ENCODE peak calls at places on chromosomes 4 and X, in four cellular contexts. One of them, this sample, is unnamed.

GRCh38 chrX:52220936-52221335 is 36.2 kb downstream of the MAGED4 start:
- DNase-seq in cardiac muscle cell: no peak
- DNase-seq in left ventricle myocardium inferior: no peak
- DNase-seq in kidney: no peak
- DNase-seq in this sample: no peak

GRCh38 chrX:2135421-2135820 is 365.4 kb downstream of the DHRSX start:
- DNase-seq in cardiac muscle cell: no peak
- DNase-seq in left ventricle myocardium inferior: no peak
- DNase-seq in kidney: no peak
- DNase-seq in this sample: no peak

GRCh38 chr4:129968366-129968765 is 872.4 kb downstream of the C4orf33 start:
- DNase-seq in left ventricle myocardium inferior: no peak
- DNase-seq in kidney: no peak
- DNase-seq in cardiac muscle cell: no peak
- DNase-seq in this sample: no peak

GRCh38 chrX:129115104-129115503 is 408.2 kb downstream of the SMARCA1 start:
- DNase-seq in cardiac muscle cell: peak; percentile 6
- DNase-seq in left ventricle myocardium inferior: no peak
- DNase-seq in kidney: no peak
- DNase-seq in this sample: peak; percentile 56

GRCh38 chr4:108146819-108147218 is 21.9 kb downstream of the LEF1 start:
- DNase-seq in kidney: no peak
- DNase-seq in cardiac muscle cell: no peak
- DNase-seq in left ventricle myocardium inferior: no peak
- DNase-seq in this sample: no peak

GRCh38 chr4:13907255-13907751 is 279.8 kb upstream of the BOD1L1 start:
- DNase-seq in cardiac muscle cell: peak; percentile 91
- DNase-seq in kidney: no peak
- DNase-seq in left ventricle myocardium inferior: no peak
- DNase-seq in this sample: no peak

GRCh38 chr4:5722328-5722727 is 11.3 kb downstream of the EVC start:
- DNase-seq in kidney: no peak
- DNase-seq in left ventricle myocardium inferior: no peak
- DNase-seq in cardiac muscle cell: no peak
- DNase-seq in this sample: no peak

GRCh38 chr4:152363086-152363485 is 172.8 kb downstream of the FBXW7 start:
- DNase-seq in kidney: no peak
- DNase-seq in left ventricle myocardium inferior: no peak
- DNase-seq in cardiac muscle cell: no peak
- DNase-seq in this sample: no peak

GRCh38 chrX:54358424-54359211 is 772 bp upstream of the WNK3 start:
- DNase-seq in left ventricle myocardium inferior: peak; percentile 30
- DNase-seq in kidney: peak; percentile 84
- DNase-seq in cardiac muscle cell: peak; percentile 82
- DNase-seq in this sample: peak; percentile 31

GRCh38 chrX:148265829-148266228 is 234.6 kb upstream of the AFF2 start:
- DNase-seq in cardiac muscle cell: no peak
- DNase-seq in left ventricle myocardium inferior: no peak
- DNase-seq in kidney: no peak
- DNase-seq in this sample: no peak

GRCh38 chrX:148270499-148270898 is 229.9 kb upstream of the AFF2 start:
- DNase-seq in left ventricle myocardium inferior: no peak
- DNase-seq in cardiac muscle cell: no peak
- DNase-seq in kidney: no peak
- DNase-seq in this sample: no peak

GRCh38 chrX:148269513-148269912 is 230.9 kb upstream of the AFF2 start:
- DNase-seq in cardiac muscle cell: no peak
- DNase-seq in left ventricle myocardium inferior: no peak
- DNase-seq in kidney: no peak
- DNase-seq in this sample: no peak

GRCh38 chrX:148271263-148271662 is 229.2 kb upstream of the AFF2 start:
- DNase-seq in kidney: no peak
- DNase-seq in cardiac muscle cell: no peak
- DNase-seq in left ventricle myocardium inferior: no peak
- DNase-seq in this sample: no peak

GRCh38 chrX:148268646-148269045 is 231.8 kb upstream of the AFF2 start:
- DNase-seq in kidney: no peak
- DNase-seq in cardiac muscle cell: no peak
- DNase-seq in left ventricle myocardium inferior: no peak
- DNase-seq in this sample: no peak
- H3K9me3 ChIP-seq in kidney: no peaks in the 10 kb centered on the region
- H3K9me3 ChIP-seq in cardiac muscle cell: no peaks in the 10 kb centered on the region
- H3K9me3 ChIP-seq in left ventricle myocardium inferior: no peaks in the 10 kb centered on the region
- H3K9me3 ChIP-seq in this sample: no peaks in the 10 kb centered on the region

GRCh38 chrX:13152511-13152868 is 108.1 kb upstream of the FAM9C start:
- DNase-seq in left ventricle myocardium inferior: no peak
- DNase-seq in cardiac muscle cell: no peak
- DNase-seq in kidney: no peak
- DNase-seq in this sample: no peak
- H3K9me3 ChIP-seq in left ventricle myocardium inferior: peaks cover 7% of the 10 kb centered on the region
- H3K9me3 ChIP-seq in cardiac muscle cell: no peaks in the 10 kb centered on the region
- H3K9me3 ChIP-seq in kidney: no peaks in the 10 kb centered on the region
- H3K9me3 ChIP-seq in this sample: no peaks in the 10 kb centered on the region

DNA sequence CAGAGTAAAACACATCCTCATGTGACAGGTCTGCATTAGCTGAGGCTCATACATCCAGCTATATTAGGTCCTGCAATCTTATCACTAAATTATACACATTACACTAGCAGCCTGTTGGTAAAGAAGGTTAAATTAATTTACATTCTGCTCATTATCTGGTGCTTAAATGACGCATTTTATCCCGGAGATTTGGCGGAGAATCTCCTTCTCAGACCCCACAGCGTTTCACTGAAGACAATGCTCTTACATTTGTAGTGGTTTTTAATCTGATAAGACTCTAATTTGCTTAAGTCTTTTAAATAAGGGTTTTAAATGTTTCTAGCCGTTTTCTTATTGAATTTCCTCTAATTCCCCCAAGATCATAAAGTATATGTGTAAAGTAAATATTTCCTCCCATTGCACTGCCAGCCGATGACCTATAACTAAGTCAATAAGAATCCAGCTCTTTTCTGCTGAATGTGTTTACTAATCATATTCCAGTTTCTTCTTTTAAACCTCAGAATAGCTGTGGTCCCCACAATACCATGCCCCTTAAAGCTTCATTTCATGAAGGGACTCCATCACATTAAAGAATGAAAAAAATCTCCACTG is 2.1 kb upstream of the PITX2 start:
- DNase-seq in kidney: no peak
- DNase-seq in cardiac muscle cell: no peak
- DNase-seq in left ventricle myocardium inferior: no peak
- DNase-seq in this sample: no peak
- H3K9me3 ChIP-seq in kidney: no peaks in the 10 kb centered on the region
- H3K9me3 ChIP-seq in cardiac muscle cell: no peaks in the 10 kb centered on the region
- H3K9me3 ChIP-seq in left ventricle myocardium inferior: no peaks in the 10 kb centered on the region
- H3K9me3 ChIP-seq in this sample: peaks cover 3% of the 10 kb centered on the region

GRCh38 chr4:167964766-167965373 is 127.5 kb upstream of the ANXA10 start:
- DNase-seq in left ventricle myocardium inferior: no peak
- DNase-seq in kidney: no peak
- DNase-seq in cardiac muscle cell: no peak
- DNase-seq in this sample: no peak
- H3K9me3 ChIP-seq in left ventricle myocardium inferior: peaks cover 29% of the 10 kb centered on the region
- H3K9me3 ChIP-seq in kidney: no peaks in the 10 kb centered on the region
- H3K9me3 ChIP-seq in cardiac muscle cell: peaks cover 4% of the 10 kb centered on the region
- H3K9me3 ChIP-seq in this sample: no peaks in the 10 kb centered on the region

GRCh38 chrX:57519578-57520118 is 72.2 kb upstream of the ZXDB start:
- DNase-seq in kidney: no peak
- DNase-seq in left ventricle myocardium inferior: no peak
- DNase-seq in cardiac muscle cell: no peak
- DNase-seq in this sample: no peak

DNA sequence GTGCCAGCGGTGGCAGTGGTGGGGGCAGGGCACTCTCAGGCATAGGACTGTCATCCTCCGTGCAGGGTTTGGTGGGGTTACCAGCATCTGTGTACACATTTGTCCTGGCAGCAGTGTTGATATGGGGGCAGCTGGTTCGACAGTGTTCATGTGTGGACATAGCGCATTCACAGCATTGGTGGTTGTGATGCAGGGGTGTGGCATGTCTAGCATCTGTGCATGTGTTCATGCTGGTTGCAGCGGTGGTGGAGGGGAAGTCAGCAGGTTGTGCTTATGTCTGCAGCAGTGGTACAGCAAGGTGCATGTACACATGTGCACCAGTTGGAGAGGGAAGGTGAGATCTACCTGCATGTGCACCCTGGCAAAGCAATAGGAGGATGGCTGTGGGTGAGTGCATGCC is 75.3 kb upstream of the ZXDB start:
- DNase-seq in cardiac muscle cell: no peak
- DNase-seq in left ventricle myocardium inferior: no peak
- DNase-seq in kidney: no peak
- DNase-seq in this sample: no peak
- H3K9me3 ChIP-seq in cardiac muscle cell: no peaks in the 10 kb centered on the region
- H3K9me3 ChIP-seq in left ventricle myocardium inferior: peaks cover 2% of the 10 kb centered on the region
- H3K9me3 ChIP-seq in kidney: no peaks in the 10 kb centered on the region
- H3K9me3 ChIP-seq in this sample: no peaks in the 10 kb centered on the region